ENCODE peak calls at places on chromosomes 12 and 14, in five cellular contexts. One of them, this sample, is unnamed.

GRCh38 chr14:102238131-102238530 is 66.8 kb downstream of the MOK start:
- DNase-seq in left colon: no peak
- DNase-seq in AG04449: no peak
- DNase-seq in cardiac muscle cell: no peak
- DNase-seq in thyroid gland: no peak
- DNase-seq in this sample: no peak

GRCh38 chr14:50521912-50522341 is 10.4 kb downstream of the MAP4K5 start:
- DNase-seq in thyroid gland: no peak
- DNase-seq in AG04449: no peak
- DNase-seq in cardiac muscle cell: no peak
- DNase-seq in left colon: no peak
- DNase-seq in this sample: no peak

GRCh38 chr12:97300921-97301320 is 161.7 kb upstream of the RMST start:
- DNase-seq in cardiac muscle cell: no peak
- DNase-seq in thyroid gland: no peak
- DNase-seq in left colon: no peak
- DNase-seq in AG04449: no peak
- DNase-seq in this sample: no peak

GRCh38 chr12:41361791-41362190 is 173.7 kb downstream of the PDZRN4 start:
- DNase-seq in cardiac muscle cell: no peak
- DNase-seq in AG04449: no peak
- DNase-seq in left colon: no peak
- DNase-seq in thyroid gland: no peak
- DNase-seq in this sample: no peak

GRCh38 chr12:76303989-76304460 is 44.2 kb downstream of the BBS10 start:
- DNase-seq in thyroid gland: no peak
- DNase-seq in AG04449: no peak
- DNase-seq in cardiac muscle cell: no peak
- DNase-seq in left colon: no peak
- DNase-seq in this sample: no peak

GRCh38 chr12:120760349-120761245 is 35.0 kb downstream of the ACADS start:
- DNase-seq in thyroid gland: no peak
- DNase-seq in cardiac muscle cell: no peak
- DNase-seq in AG04449: no peak
- DNase-seq in left colon: no peak
- DNase-seq in this sample: no peak

GRCh38 chr14:99389171-99389826 is 91.4 kb downstream of the SETD3 start:
- DNase-seq in left colon: peak; percentile 55
- DNase-seq in thyroid gland: peak; percentile 56
- DNase-seq in cardiac muscle cell: peak; percentile 46
- DNase-seq in AG04449: no peak
- DNase-seq in this sample: peak; percentile 76

GRCh38 chr12:100733817-100734593 is 60.6 kb upstream of the ANO4 start:
- DNase-seq in left colon: no peak
- DNase-seq in cardiac muscle cell: peak; percentile 63
- DNase-seq in AG04449: no peak
- DNase-seq in thyroid gland: no peak
- DNase-seq in this sample: peak; percentile 43

GRCh38 chr12:106957617-106958016 is 1.9 kb downstream of the TMEM263 start:
- DNase-seq in cardiac muscle cell: no peak
- DNase-seq in AG04449: no peak
- DNase-seq in thyroid gland: no peak
- DNase-seq in left colon: no peak
- DNase-seq in this sample: no peak

GRCh38 chr12:26334621-26335124 is 139.3 kb downstream of the SSPN start:
- DNase-seq in cardiac muscle cell: no peak
- DNase-seq in left colon: no peak
- DNase-seq in AG04449: no peak
- DNase-seq in thyroid gland: no peak
- DNase-seq in this sample: no peak

GRCh38 chr12:59972941-59973340 is 377.1 kb downstream of the SLC16A7 start:
- DNase-seq in cardiac muscle cell: peak; percentile 52
- DNase-seq in left colon: no peak
- DNase-seq in AG04449: peak; percentile 9
- DNase-seq in thyroid gland: no peak
- DNase-seq in this sample: no peak

GRCh38 chr12:132222808-132223173 is 78.5 kb downstream of the NOC4L start:
- DNase-seq in left colon: no peak
- DNase-seq in AG04449: no peak
- DNase-seq in cardiac muscle cell: no peak
- DNase-seq in thyroid gland: no peak
- DNase-seq in this sample: no peak

GRCh38 chr14:30445394-30445793 is 113.6 kb upstream of the G2E3 start:
- DNase-seq in thyroid gland: no peak
- DNase-seq in AG04449: no peak
- DNase-seq in cardiac muscle cell: no peak
- DNase-seq in left colon: no peak
- DNase-seq in this sample: no peak

GRCh38 chr12:10098762-10099161 is at the start of gene CLEC1A:
- DNase-seq in thyroid gland: peak; percentile 5
- DNase-seq in cardiac muscle cell: no peak
- DNase-seq in left colon: no peak
- DNase-seq in AG04449: no peak
- DNase-seq in this sample: no peak

GRCh38 chr14:68471029-68471963 is 321.6 kb downstream of the ZFP36L1 start:
- DNase-seq in cardiac muscle cell: no peak
- DNase-seq in AG04449: no peak
- DNase-seq in thyroid gland: peak; percentile 52
- DNase-seq in left colon: no peak
- DNase-seq in this sample: no peak

GRCh38 chr12:21801522-21802288 is 27.2 kb upstream of the KCNJ8 start:
- DNase-seq in AG04449: no peak
- DNase-seq in thyroid gland: no peak
- DNase-seq in cardiac muscle cell: no peak
- DNase-seq in left colon: no peak
- DNase-seq in this sample: no peak

GRCh38 chr12:51972424-51972812 is 20.9 kb downstream of the ACVR1B start:
- DNase-seq in thyroid gland: no peak
- DNase-seq in AG04449: no peak
- DNase-seq in left colon: no peak
- DNase-seq in cardiac muscle cell: no peak
- DNase-seq in this sample: no peak

GRCh38 chr12:95624544-95624943 is 73.3 kb upstream of the USP44 start:
- DNase-seq in cardiac muscle cell: no peak
- DNase-seq in thyroid gland: no peak
- DNase-seq in left colon: no peak
- DNase-seq in AG04449: no peak
- DNase-seq in this sample: no peak

GRCh38 chr12:27696864-27697564 is 767 bp downstream of the REP15 start:
- DNase-seq in left colon: no peak
- DNase-seq in AG04449: no peak
- DNase-seq in thyroid gland: no peak
- DNase-seq in cardiac muscle cell: no peak
- DNase-seq in this sample: no peak

GRCh38 chr12:85835810-85836715 is at the start of gene RASSF9:
- DNase-seq in thyroid gland: peak; percentile 84
- DNase-seq in cardiac muscle cell: peak; percentile 97
- DNase-seq in left colon: peak; percentile 45
- DNase-seq in AG04449: no peak
- DNase-seq in this sample: no peak

GRCh38 chr12:69239922-69240624 is 704 bp downstream of the CPSF6 start:
- DNase-seq in left colon: peak; percentile 69
- DNase-seq in cardiac muscle cell: peak; percentile 47
- DNase-seq in thyroid gland: peak; percentile 54
- DNase-seq in AG04449: no peak
- DNase-seq in this sample: peak; percentile 22

GRCh38 chr12:121397521-121397920 is 2.4 kb upstream of the RNF34 start:
- DNase-seq in left colon: no peak
- DNase-seq in cardiac muscle cell: no peak
- DNase-seq in thyroid gland: no peak
- DNase-seq in AG04449: no peak
- DNase-seq in this sample: no peak

GRCh38 chr12:153080-153746 is 60.7 kb downstream of the SLC6A12 start:
- DNase-seq in cardiac muscle cell: peak; percentile 60
- DNase-seq in left colon: peak; percentile 81
- DNase-seq in thyroid gland: peak; percentile 61
- DNase-seq in AG04449: no peak
- DNase-seq in this sample: peak; percentile 85

GRCh38 chr12:5758347-5758746 is 186.7 kb downstream of the ANO2 start:
- DNase-seq in thyroid gland: no peak
- DNase-seq in cardiac muscle cell: no peak
- DNase-seq in left colon: no peak
- DNase-seq in AG04449: no peak
- DNase-seq in this sample: no peak

GRCh38 chr12:110619534-110619953 is 5.6 kb downstream of the TCTN1 start:
- DNase-seq in AG04449: no peak
- DNase-seq in left colon: no peak
- DNase-seq in thyroid gland: no peak
- DNase-seq in cardiac muscle cell: no peak
- DNase-seq in this sample: no peak

GRCh38 chr14:69484444-69485113 is at the start of gene PLEKHD1:
- DNase-seq in cardiac muscle cell: no peak
- DNase-seq in AG04449: no peak
- DNase-seq in thyroid gland: peak; percentile 67
- DNase-seq in left colon: peak; percentile 15
- DNase-seq in this sample: no peak

GRCh38 chr12:40762072-40762471 is 69.8 kb downstream of the CNTN1 start:
- DNase-seq in thyroid gland: no peak
- DNase-seq in AG04449: no peak
- DNase-seq in cardiac muscle cell: no peak
- DNase-seq in left colon: no peak
- DNase-seq in this sample: no peak

GRCh38 chr12:99732121-99732520 is 84.6 kb downstream of the GARIN6 start:
- DNase-seq in left colon: no peak
- DNase-seq in cardiac muscle cell: no peak
- DNase-seq in AG04449: no peak
- DNase-seq in thyroid gland: no peak
- DNase-seq in this sample: no peak

GRCh38 chr12:124504273-124505000 is 63.0 kb downstream of the NCOR2 start:
- DNase-seq in thyroid gland: no peak
- DNase-seq in left colon: no peak
- DNase-seq in cardiac muscle cell: no peak
- DNase-seq in AG04449: no peak
- DNase-seq in this sample: no peak

GRCh38 chr12:51961834-51962233 is 10.3 kb downstream of the ACVR1B start:
- DNase-seq in cardiac muscle cell: no peak
- DNase-seq in thyroid gland: no peak
- DNase-seq in AG04449: no peak
- DNase-seq in left colon: no peak
- DNase-seq in this sample: no peak

GRCh38 chr14:51701956-51702355 is 50.2 kb downstream of the FRMD6 start:
- DNase-seq in cardiac muscle cell: no peak
- DNase-seq in left colon: no peak
- DNase-seq in thyroid gland: no peak
- DNase-seq in AG04449: no peak
- DNase-seq in this sample: no peak

GRCh38 chr12:26870491-26871419 is 37.8 kb upstream of the ITPR2 start:
- DNase-seq in left colon: peak; percentile 32
- DNase-seq in thyroid gland: peak; percentile 83
- DNase-seq in AG04449: peak; percentile 10
- DNase-seq in cardiac muscle cell: peak; percentile 92
- DNase-seq in this sample: no peak

GRCh38 chr12:6465467-6466183 is 4.9 kb downstream of the VAMP1 start:
- DNase-seq in AG04449: no peak
- DNase-seq in left colon: no peak
- DNase-seq in thyroid gland: peak; percentile 60
- DNase-seq in cardiac muscle cell: peak; percentile 84
- DNase-seq in this sample: peak; percentile 61

GRCh38 chr14:60188115-60188514 is 22.9 kb upstream of the DHRS7 start:
- DNase-seq in cardiac muscle cell: peak; percentile 15
- DNase-seq in left colon: no peak
- DNase-seq in AG04449: no peak
- DNase-seq in thyroid gland: no peak
- DNase-seq in this sample: no peak

GRCh38 chr12:107449891-107450290 is 235.7 kb upstream of the PWP1 start:
- DNase-seq in left colon: no peak
- DNase-seq in AG04449: no peak
- DNase-seq in thyroid gland: no peak
- DNase-seq in cardiac muscle cell: no peak
- DNase-seq in this sample: no peak

GRCh38 chr12:26264215-26264838 is 69.0 kb downstream of the SSPN start:
- DNase-seq in thyroid gland: no peak
- DNase-seq in AG04449: no peak
- DNase-seq in left colon: no peak
- DNase-seq in cardiac muscle cell: no peak
- DNase-seq in this sample: no peak

GRCh38 chr12:84763112-84763511 is 149.5 kb downstream of the SLC6A15 start:
- DNase-seq in thyroid gland: no peak
- DNase-seq in left colon: no peak
- DNase-seq in AG04449: peak; percentile 74
- DNase-seq in cardiac muscle cell: peak; percentile 58
- DNase-seq in this sample: no peak

GRCh38 chr12:69330475-69331473 is 17.4 kb upstream of the LYZ start:
- DNase-seq in left colon: peak; percentile 80
- DNase-seq in AG04449: no peak
- DNase-seq in cardiac muscle cell: no peak
- DNase-seq in thyroid gland: peak; percentile 39
- DNase-seq in this sample: peak; percentile 34